ENCODE peak calls at places on chromosomes 3 and 15, in five cellular contexts. V is IMR-90, D is A549, O is K562, I is GM12878. S is an unnamed sample.

GRCh38 chr3:33438284-33438668 is 1.9 kb downstream of the UBP1 start:
- DNase-seq in I (no peak), V (peak), D (peak), O (no peak), S (no peak)

GRCh38 chr3:62134061-62134496 is 239.3 kb downstream of the FEZF2 start:
- DNase-seq in I (no peak), O (no peak), D (no peak), V (peak), S (peak)

GRCh38 chr3:113685956-113686721 is 10.3 kb downstream of the USF3 start:
- DNase-seq in O (no peak), D (no peak), I (no peak), V (peak), S (no peak)

GRCh38 chr3:192419312-192419711 is 308.0 kb downstream of the FGF12 start:
- DNase-seq in D (no peak), O (no peak), V (no peak), I (no peak), S (no peak)

GRCh38 chr3:53674582-53674981 is 171.6 kb downstream of the CHDH start:
- DNase-seq in V (no peak), D (no peak), I (no peak), O (no peak), S (no peak)

GRCh38 chr3:141530133-141530768 is 43.4 kb downstream of the RASA2 start:
- DNase-seq in D (peak), O (no peak), I (no peak), V (peak), S (no peak)

GRCh38 chr15:67880651-67881182 is 40.9 kb upstream of the RNU6-1 start:
- DNase-seq in I (no peak), O (no peak), V (peak), D (peak), S (no peak)

GRCh38 chr15:42060477-42060763 is 33.9 kb downstream of the PLA2G4D start:
- DNase-seq in I (no peak), O (no peak), V (no peak), D (no peak), S (no peak)

GRCh38 chr3:126442099-126442848 is 33.4 kb downstream of the ZXDC start:
- DNase-seq in I (no peak), D (no peak), O (no peak), V (peak), S (no peak)

GRCh38 chr15:39672184-39672583 is 91.3 kb downstream of the THBS1 start:
- DNase-seq in I (no peak), D (no peak), V (no peak), O (no peak), S (no peak)

GRCh38 chr3:113623324-113623723 is 73.1 kb downstream of the USF3 start:
- DNase-seq in I (no peak), D (peak), V (no peak), O (no peak), S (no peak)

GRCh38 chr3:194303749-194304148 is 47.4 kb downstream of the CPN2 start:
- DNase-seq in O (no peak), V (no peak), I (no peak), D (no peak), S (no peak)

GRCh38 chr3:184050217-184050847 is 2.5 kb upstream of the HTR3C start:
- DNase-seq in V (no peak), D (no peak), I (no peak), O (no peak), S (no peak)

GRCh38 chr3:66039590-66039887 is 821 bp upstream of the MAGI1 start:
- DNase-seq in D (peak), O (peak), I (no peak), V (no peak), S (no peak)

GRCh38 chr15:22908830-22909229 is 70.4 kb downstream of the NIPA2 start:
- DNase-seq in I (no peak), V (no peak), D (no peak), O (no peak), S (no peak)

GRCh38 chr3:126858887-126859286 is 124.0 kb upstream of the PLXNA1 start:
- DNase-seq in V (peak), O (no peak), D (peak), I (no peak), S (no peak)

GRCh38 chr15:59247364-59247763 is 40.7 kb downstream of the LDHAL6B start:
- DNase-seq in D (peak), O (no peak), I (no peak), V (peak), S (no peak)

GRCh38 chr15:80778964-80779657 is at the start of gene CEMIP:
- DNase-seq in I (no peak), D (peak), O (peak), V (peak), S (peak)

GRCh38 chr3:140771030-140771677 is 93.3 kb downstream of the TRIM42 start:
- DNase-seq in V (no peak), I (no peak), D (no peak), O (no peak), S (no peak)

GRCh38 chr15:35487417-35487816 is 58.5 kb downstream of the DPH6 start:
- DNase-seq in V (no peak), D (no peak), O (no peak), I (no peak), S (no peak)

GRCh38 chr15:35495075-35495474 is 50.9 kb downstream of the DPH6 start:
- DNase-seq in V (no peak), O (no peak), D (no peak), I (no peak), S (no peak)

GRCh38 chr15:35496585-35496984 is 49.4 kb downstream of the DPH6 start:
- DNase-seq in D (no peak), I (peak), V (no peak), O (no peak), S (no peak)

GRCh38 chr15:35491173-35491572 is 54.8 kb downstream of the DPH6 start:
- DNase-seq in O (no peak), D (no peak), V (no peak), I (no peak), S (no peak)

GRCh38 chr15:35491999-35492398 is 54.0 kb downstream of the DPH6 start:
- DNase-seq in V (no peak), O (no peak), I (no peak), D (no peak), S (no peak)
- TF ChIP-seq RAD21 in V (no peak), O (no peak), I (no peak), D (no peak), S (no peak)

GRCh38 chr3:170740285-170740684 is 129.7 kb downstream of the RPL22L1 start:
- DNase-seq in I (no peak), V (no peak), D (no peak), O (no peak), S (no peak)

GRCh38 chr3:170738756-170739155 is 131.2 kb downstream of the RPL22L1 start:
- DNase-seq in I (no peak), D (no peak), O (no peak), V (no peak), S (no peak)

GRCh38 chr3:170739410-170739809 is 130.6 kb downstream of the RPL22L1 start:
- DNase-seq in O (no peak), V (no peak), I (no peak), D (no peak), S (no peak)

GRCh38 chr3:170741756-170742530 is 128.1 kb downstream of the RPL22L1 start:
- DNase-seq in I (no peak), O (no peak), V (no peak), D (no peak), S (no peak)

DNA sequence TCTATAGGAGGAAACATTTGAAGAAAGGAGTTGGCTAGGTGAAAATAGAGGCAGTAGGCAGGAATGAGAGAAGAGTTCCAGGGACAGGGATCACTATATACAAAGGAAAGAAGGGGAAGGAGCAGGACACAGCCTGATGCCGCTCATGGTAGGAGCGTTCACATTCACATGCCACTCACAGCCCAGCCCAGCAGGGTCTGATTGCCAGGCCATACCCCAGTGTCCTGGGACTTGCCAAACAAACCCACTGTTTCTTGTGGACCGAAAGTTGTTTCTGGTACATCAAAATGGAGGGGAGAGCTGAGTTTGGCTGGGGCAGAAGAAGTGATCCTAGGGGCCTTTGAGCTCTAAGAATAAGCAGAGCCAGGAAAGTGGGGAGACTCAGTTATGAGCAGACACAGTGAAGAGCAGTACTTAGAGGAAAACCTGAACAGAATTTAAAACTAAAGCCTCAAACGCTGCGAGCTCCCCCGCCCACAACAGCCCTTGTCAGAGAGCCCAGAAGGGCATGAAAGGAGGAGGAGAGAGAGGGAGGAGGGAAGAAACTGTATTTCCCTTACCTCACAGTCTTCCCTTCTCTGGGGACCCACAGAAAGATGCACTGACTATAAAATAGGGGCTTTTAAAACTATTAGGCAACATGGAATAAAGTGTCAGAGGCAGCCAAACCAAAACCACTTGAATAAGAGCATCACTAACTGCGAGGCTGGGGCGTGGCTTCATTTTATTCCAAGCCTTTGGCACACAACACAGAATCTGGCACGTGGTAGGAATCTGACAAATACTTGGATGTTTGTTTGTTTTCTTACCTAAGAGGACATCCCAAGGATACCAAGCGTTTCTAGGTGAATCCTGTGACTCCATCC is 129.0 kb downstream of the RPL22L1 start:
- DNase-seq in V (peak), I (no peak), O (no peak), D (peak), S (no peak)
- TF ChIP-seq RAD21 in V (no peak), I (no peak), O (no peak), D (no peak), S (no peak)

GRCh38 chr3:29283297-29283681 is 2.4 kb downstream of the RBMS3 start:
- DNase-seq in V (peak), O (no peak), D (no peak), I (no peak), S (no peak)

GRCh38 chr3:29284578-29284977 is 3.7 kb downstream of the RBMS3 start:
- DNase-seq in V (peak), I (no peak), D (no peak), O (no peak), S (no peak)

GRCh38 chr3:29283739-29284138 is 2.9 kb downstream of the RBMS3 start:
- DNase-seq in I (no peak), O (no peak), D (no peak), V (no peak), S (no peak)

GRCh38 chr3:29285356-29286070 is 4.6 kb downstream of the RBMS3 start:
- DNase-seq in V (peak), O (no peak), I (no peak), D (peak), S (no peak)

GRCh38 chr3:29286841-29287240 is 6.0 kb downstream of the RBMS3 start:
- DNase-seq in O (no peak), I (no peak), V (peak), D (no peak), S (no peak)
- TF ChIP-seq RAD21 in O (no peak), I (no peak), V (no peak), D (no peak), S (no peak)

DNA sequence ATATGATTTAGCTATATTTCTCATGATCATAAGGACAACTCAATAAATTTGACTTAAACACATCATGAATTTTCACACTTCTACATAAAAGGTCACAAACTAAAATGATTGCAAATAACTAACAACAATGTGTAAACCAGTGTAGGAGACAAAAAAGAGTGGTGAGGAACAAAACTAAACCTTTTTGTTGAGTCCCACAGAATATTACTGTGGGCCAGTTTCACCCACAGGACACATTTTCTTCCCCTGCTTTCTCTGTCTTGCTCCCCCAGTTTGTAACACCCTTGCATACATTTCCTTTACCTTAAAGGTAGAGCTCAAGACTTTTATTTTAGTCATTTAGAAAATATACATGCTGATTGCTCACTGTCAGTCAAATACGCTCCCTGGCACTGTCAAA is 130.9 kb upstream of the GOLGA6L6 start:
- DNase-seq in V (no peak), I (no peak), O (no peak), D (no peak), S (no peak)
- TF ChIP-seq RAD21 in V (no peak), I (no peak), O (no peak), D (no peak), S (no peak)

GRCh38 chr15:71716990-71717389 is 93.4 kb upstream of the NR2E3 start:
- DNase-seq in D (no peak), V (peak), I (no peak), O (no peak), S (no peak)
- TF ChIP-seq RAD21 in D (no peak), V (no peak), I (no peak), O (no peak), S (no peak)

GRCh38 chr3:134085034-134085775 is 55.5 kb upstream of the SLCO2A1 start:
- DNase-seq in D (no peak), V (peak), O (no peak), I (no peak), S (no peak)

GRCh38 chr3:134084230-134084950 is 54.7 kb upstream of the SLCO2A1 start:
- DNase-seq in D (no peak), V (no peak), I (no peak), O (no peak), S (no peak)

GRCh38 chr3:134090031-134090430 is 60.3 kb upstream of the SLCO2A1 start:
- DNase-seq in V (peak), D (no peak), I (no peak), O (no peak), S (no peak)

GRCh38 chr3:134086616-134087015 is 56.9 kb upstream of the SLCO2A1 start:
- DNase-seq in D (no peak), V (no peak), O (no peak), I (no peak), S (no peak)

GRCh38 chr3:134087046-134087974 is 57.6 kb upstream of the SLCO2A1 start:
- DNase-seq in D (no peak), V (peak), O (no peak), I (no peak), S (no peak)
- TF ChIP-seq RAD21 in D (no peak), V (no peak), O (no peak), I (no peak), S (no peak)